ENCODE peak calls at places on chromosomes 7 and 10, in five cellular contexts. Z, Q, M, V and W are unnamed samples. For H3K4me1, the result is how much of the 10 kb centered on the place peaks cover.

GRCh38 chr10:22252801-22253577 is 35.2 kb upstream of the EBLN1 start:
- DNase-seq in Z (peak), Q (peak), M (peak), V (peak), W (peak)

GRCh38 chr10:62618576-62619408 is 185.7 kb upstream of the ADO start:
- DNase-seq in Z (peak), Q (peak), M (peak), V (no peak), W (no peak)

GRCh38 chr7:4269746-4270145 is 412.3 kb upstream of the FOXK1 start:
- DNase-seq in Z (no peak), Q (no peak), M (no peak), V (no peak), W (no peak)

GRCh38 chr10:128751284-128751683 is 625.1 kb upstream of the MKI67 start:
- DNase-seq in Z (no peak), Q (no peak), M (no peak), V (no peak), W (no peak)

GRCh38 chr10:114271014-114271778 is 32.1 kb downstream of the VWA2 start:
- DNase-seq in Z (peak), Q (peak), M (peak), V (no peak), W (peak)

GRCh38 chr10:3500408-3500856 is 284.6 kb downstream of the KLF6 start:
- DNase-seq in Z (peak), Q (no peak), M (peak), V (no peak), W (no peak)

GRCh38 chr7:92584953-92585352 is 5.2 kb downstream of the FAM133B start:
- DNase-seq in Z (no peak), Q (no peak), M (no peak), V (no peak), W (no peak)

GRCh38 chr10:21265622-21266021 is 259.9 kb downstream of the SKIDA1 start:
- DNase-seq in Z (no peak), Q (no peak), M (no peak), V (no peak), W (no peak)

GRCh38 chr10:95308389-95309302 is 17.8 kb upstream of the PDLIM1 start:
- DNase-seq in Z (peak), Q (peak), M (peak), V (peak), W (peak)

GRCh38 chr10:95341716-95342130 is 50.9 kb upstream of the PDLIM1 start:
- DNase-seq in Z (no peak), Q (no peak), M (no peak), V (no peak), W (no peak)

GRCh38 chr7:109336531-109336930 is 766.9 kb downstream of the DNAJB9 start:
- DNase-seq in Z (no peak), Q (no peak), M (no peak), V (no peak), W (no peak)

GRCh38 chr7:109331423-109331822 is 761.7 kb downstream of the DNAJB9 start:
- DNase-seq in Z (no peak), Q (no peak), M (no peak), V (no peak), W (no peak)

DNA sequence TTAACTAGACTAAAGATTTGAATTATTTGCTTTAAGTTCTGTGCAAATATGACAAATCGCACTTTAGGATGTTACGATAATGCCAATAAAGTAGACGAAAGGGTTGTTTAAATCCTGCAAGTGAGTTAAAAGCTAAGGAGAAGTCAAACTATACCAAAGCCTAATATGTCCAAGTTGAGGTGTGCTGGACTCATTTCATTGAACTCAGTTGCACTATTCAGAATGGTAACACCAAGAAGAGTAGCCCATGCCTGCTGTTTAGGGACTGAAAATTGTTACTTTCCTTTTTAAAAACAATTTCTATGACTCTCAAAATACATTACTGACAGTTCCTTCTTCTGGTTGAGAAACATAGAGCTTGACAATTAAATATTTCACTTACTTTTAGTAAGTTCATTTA is 766.3 kb downstream of the DNAJB9 start:
- DNase-seq in Z (no peak), Q (no peak), M (no peak), V (no peak), W (no peak)
- H3K4me3 ChIP-seq in Z (no peak), Q (no peak), M (no peak), V (no peak), W (no peak)

DNA sequence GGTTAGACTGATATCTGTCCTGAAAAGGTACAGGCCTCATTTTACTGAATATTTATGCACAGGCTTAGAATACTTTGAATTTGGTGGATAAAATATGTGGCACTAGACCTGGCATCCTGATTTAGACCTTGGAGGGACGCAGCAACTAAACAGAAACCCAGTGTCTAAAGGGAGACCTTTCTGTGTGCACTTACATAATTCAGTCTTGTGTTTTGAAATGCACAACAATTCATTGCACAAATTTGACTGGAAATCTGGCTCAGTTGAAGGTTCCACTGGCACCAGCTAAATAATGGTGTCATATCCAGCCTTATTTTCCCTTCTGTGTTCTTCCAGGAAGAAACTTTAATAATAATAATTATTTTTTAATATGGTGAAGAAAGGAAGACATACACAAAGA is 142.1 kb downstream of the SND1 start:
- DNase-seq in Z (no peak), Q (no peak), M (no peak), V (no peak), W (no peak)
- TF ChIP-seq CTCF in Z (no peak), Q (no peak), M (no peak), V (no peak), W (no peak)

GRCh38 chr7:88206235-88206634 is 13.6 kb downstream of the SRI start:
- DNase-seq in Z (no peak), Q (no peak), M (no peak), V (no peak), W (no peak)
- H3K4me1 ChIP-seq in Z (under half), Q (under half), M (under half), V (under half), W (under half)

GRCh38 chr7:29806131-29806792 is at the start of gene WIPF3:
- DNase-seq in Z (peak), Q (peak), M (peak), V (peak), W (peak)
- H3K4me3 ChIP-seq in Z (peak), Q (peak), M (peak), V (peak), W (peak)

GRCh38 chr7:123795917-123796316 is 47.1 kb upstream of the WASL start:
- DNase-seq in Z (no peak), Q (peak), M (no peak), V (no peak), W (no peak)

GRCh38 chr7:123798527-123799188 is 46.3 kb upstream of the HYAL4 start:
- DNase-seq in Z (no peak), Q (peak), M (no peak), V (no peak), W (no peak)

GRCh38 chr7:123796568-123796967 is 47.8 kb upstream of the WASL start:
- DNase-seq in Z (no peak), Q (no peak), M (no peak), V (no peak), W (no peak)

GRCh38 chr7:123802249-123802648 is 42.7 kb upstream of the HYAL4 start:
- DNase-seq in Z (no peak), Q (no peak), M (no peak), V (no peak), W (no peak)

DNA sequence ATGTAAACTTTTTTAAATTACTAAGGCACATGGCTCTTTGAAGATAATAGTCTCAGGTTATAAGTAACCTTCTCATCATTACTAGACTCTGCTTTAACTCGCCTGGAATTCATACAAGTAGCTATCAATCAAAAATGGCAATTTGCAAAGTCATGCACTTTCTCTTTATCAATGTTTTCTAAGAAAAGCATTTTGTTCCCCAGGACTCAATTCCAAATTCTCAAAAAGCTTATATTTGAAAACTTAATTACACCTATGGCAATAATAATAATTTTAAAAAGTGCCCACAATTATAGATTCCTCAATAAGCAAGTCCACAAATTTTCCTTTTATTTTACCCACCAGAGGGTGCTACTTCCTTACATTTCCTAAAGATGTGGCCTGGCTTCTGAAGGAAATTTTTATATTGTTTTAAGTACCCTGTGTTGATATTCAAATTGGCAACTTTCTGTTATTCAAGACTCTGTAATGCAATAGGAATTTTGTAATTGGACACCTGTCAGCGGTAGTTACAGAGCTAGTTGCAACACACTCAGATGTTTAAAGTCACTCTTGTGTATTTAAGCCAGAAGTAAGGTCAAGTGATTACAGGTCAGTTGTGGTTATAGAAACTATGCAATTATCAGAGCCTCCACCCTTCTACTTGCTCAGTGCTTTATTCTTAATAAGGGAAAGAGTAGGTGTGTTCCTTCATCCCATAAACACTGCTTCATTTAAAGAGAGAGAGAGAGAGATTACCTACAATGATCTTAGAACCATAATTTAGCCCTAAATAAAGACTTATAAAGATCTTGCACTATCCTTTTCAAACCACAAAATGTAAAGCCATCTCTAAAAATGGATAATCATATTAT is 47.1 kb upstream of the HYAL4 start:
- DNase-seq in Z (no peak), Q (peak), M (no peak), V (no peak), W (no peak)
- TF ChIP-seq CTCF in Z (peak), Q (no peak), M (peak), V (peak), W (peak)

DNA sequence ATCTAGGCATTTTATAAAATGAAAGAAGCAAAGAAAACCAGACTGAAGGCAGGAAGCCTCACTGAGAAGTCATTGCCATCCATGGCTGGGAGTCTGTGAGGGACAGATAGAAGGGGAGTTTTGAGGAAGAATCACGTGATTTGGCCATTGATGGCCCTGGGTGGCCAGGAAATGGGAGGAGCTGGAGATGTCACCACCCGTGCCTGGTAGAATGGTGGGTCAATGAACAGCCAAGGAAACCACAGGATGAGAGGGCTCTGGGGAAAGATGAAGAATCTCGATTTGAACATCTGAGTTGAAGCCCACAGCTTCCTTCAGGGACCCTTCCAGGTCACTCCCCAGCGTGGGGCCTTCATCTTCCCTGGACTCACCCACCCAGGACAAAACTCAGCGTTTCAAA is 103.3 kb upstream of the CHST15 start:
- DNase-seq in Z (no peak), Q (no peak), M (no peak), V (no peak), W (no peak)
- H3K4me1 ChIP-seq in Z (under half), Q (under half), M (under half), V (under half), W (under half)

DNA sequence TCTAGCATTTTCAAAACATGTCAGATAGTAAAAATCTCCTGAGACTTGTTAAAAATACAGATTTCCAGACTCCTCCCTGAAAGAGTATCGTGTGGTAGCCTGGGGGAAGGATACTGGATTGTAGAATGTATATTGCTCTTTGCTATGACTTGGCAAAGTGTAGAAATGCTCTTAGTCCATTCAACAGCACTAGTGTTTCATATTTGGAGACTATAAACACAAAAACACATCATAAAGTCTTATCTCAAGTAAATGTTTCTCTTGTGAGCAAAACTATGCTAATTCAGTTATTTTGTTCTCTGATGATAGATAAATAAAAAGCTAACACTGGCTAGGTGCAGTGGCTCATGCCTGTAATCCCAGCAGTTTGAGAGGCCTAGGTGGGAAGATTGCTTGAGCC is 137.5 kb upstream of the PRPS1L1 start:
- DNase-seq in Z (no peak), Q (no peak), M (no peak), V (no peak), W (no peak)
- H3K4me3 ChIP-seq in Z (no peak), Q (no peak), M (no peak), V (no peak), W (no peak)